ENCODE peak calls at places on chromosomes 7 and 10, in five cellular contexts. One of them, this sample, is unnamed.

GRCh38 chr10:71234970-71235681 is 22.8 kb downstream of the UNC5B start:
- DNase-seq in HL-60: no peak
- DNase-seq in heart right ventricle: peak; percentile 70
- DNase-seq in right atrium auricular region: peak; percentile 88
- DNase-seq in hepatocyte: peak; percentile 82
- DNase-seq in this sample: peak; percentile 44

GRCh38 chr10:23139677-23140076 is 44.3 kb downstream of the MSRB2 start:
- DNase-seq in hepatocyte: no peak
- DNase-seq in right atrium auricular region: no peak
- DNase-seq in heart right ventricle: no peak
- DNase-seq in HL-60: no peak
- DNase-seq in this sample: no peak

GRCh38 chr10:110803830-110804338 is 67.8 kb upstream of the PDCD4 start:
- DNase-seq in right atrium auricular region: no peak
- DNase-seq in hepatocyte: peak; percentile 78
- DNase-seq in HL-60: peak; percentile 25
- DNase-seq in heart right ventricle: peak; percentile 35
- DNase-seq in this sample: no peak

GRCh38 chr10:110171032-110171431 is 36.4 kb upstream of the MXI1 start:
- DNase-seq in right atrium auricular region: no peak
- DNase-seq in hepatocyte: no peak
- DNase-seq in HL-60: no peak
- DNase-seq in heart right ventricle: no peak
- DNase-seq in this sample: no peak

GRCh38 chr7:31917256-31917655 is 153.0 kb downstream of the PDE1C start:
- DNase-seq in HL-60: no peak
- DNase-seq in right atrium auricular region: no peak
- DNase-seq in hepatocyte: no peak
- DNase-seq in heart right ventricle: no peak
- DNase-seq in this sample: no peak

GRCh38 chr7:127619681-127620405 is 1.9 kb upstream of the PAX4 start:
- DNase-seq in hepatocyte: no peak
- DNase-seq in heart right ventricle: no peak
- DNase-seq in HL-60: no peak
- DNase-seq in right atrium auricular region: no peak
- DNase-seq in this sample: no peak

GRCh38 chr7:95589031-95589430 is 7.3 kb downstream of the PDK4 start:
- DNase-seq in hepatocyte: no peak
- DNase-seq in right atrium auricular region: no peak
- DNase-seq in HL-60: no peak
- DNase-seq in heart right ventricle: no peak
- DNase-seq in this sample: no peak

GRCh38 chr10:23293145-23293724 is 51.4 kb downstream of the C10orf67 start:
- DNase-seq in hepatocyte: peak; percentile 59
- DNase-seq in heart right ventricle: no peak
- DNase-seq in right atrium auricular region: no peak
- DNase-seq in HL-60: peak; percentile 13
- DNase-seq in this sample: no peak

GRCh38 chr7:143373255-143373794 is 7.8 kb upstream of the ZYX start:
- DNase-seq in heart right ventricle: no peak
- DNase-seq in HL-60: no peak
- DNase-seq in right atrium auricular region: no peak
- DNase-seq in hepatocyte: no peak
- DNase-seq in this sample: no peak

GRCh38 chr10:76429331-76429625 is 997.9 kb downstream of the LRMDA start:
- DNase-seq in right atrium auricular region: no peak
- DNase-seq in HL-60: no peak
- DNase-seq in hepatocyte: no peak
- DNase-seq in heart right ventricle: no peak
- DNase-seq in this sample: no peak

GRCh38 chr10:76303682-76304316 is 872.4 kb downstream of the LRMDA start:
- DNase-seq in hepatocyte: peak; percentile 89
- DNase-seq in HL-60: peak; percentile 63
- DNase-seq in right atrium auricular region: peak; percentile 80
- DNase-seq in heart right ventricle: peak; percentile 59
- DNase-seq in this sample: peak; percentile 63

GRCh38 chr10:79113827-79114226 is 45.1 kb downstream of the ZMIZ1 start:
- DNase-seq in heart right ventricle: no peak
- DNase-seq in right atrium auricular region: no peak
- DNase-seq in HL-60: no peak
- DNase-seq in hepatocyte: no peak
- DNase-seq in this sample: no peak

GRCh38 chr10:17429490-17429889 is 24.9 kb downstream of the ST8SIA6 start:
- DNase-seq in hepatocyte: no peak
- DNase-seq in right atrium auricular region: no peak
- DNase-seq in HL-60: no peak
- DNase-seq in heart right ventricle: no peak
- DNase-seq in this sample: no peak

GRCh38 chr7:84638339-84638697 is 443.7 kb upstream of the SEMA3A start:
- DNase-seq in hepatocyte: no peak
- DNase-seq in heart right ventricle: no peak
- DNase-seq in HL-60: no peak
- DNase-seq in right atrium auricular region: no peak
- DNase-seq in this sample: no peak

GRCh38 chr10:107585630-107586029 is 421.1 kb upstream of the SORCS1 start:
- DNase-seq in right atrium auricular region: no peak
- DNase-seq in HL-60: peak; percentile 69
- DNase-seq in hepatocyte: no peak
- DNase-seq in heart right ventricle: no peak
- DNase-seq in this sample: no peak

GRCh38 chr10:69411476-69411875 is 5.2 kb downstream of the TACR2 start:
- DNase-seq in hepatocyte: no peak
- DNase-seq in right atrium auricular region: no peak
- DNase-seq in HL-60: no peak
- DNase-seq in heart right ventricle: no peak
- DNase-seq in this sample: no peak

GRCh38 chr7:104548861-104549260 is 220.5 kb downstream of the LHFPL3 start:
- DNase-seq in heart right ventricle: no peak
- DNase-seq in HL-60: no peak
- DNase-seq in right atrium auricular region: no peak
- DNase-seq in hepatocyte: peak; percentile 8
- DNase-seq in this sample: no peak

GRCh38 chr7:15007507-15007906 is 105.0 kb upstream of the DGKB start:
- DNase-seq in HL-60: no peak
- DNase-seq in right atrium auricular region: no peak
- DNase-seq in heart right ventricle: no peak
- DNase-seq in hepatocyte: peak; percentile 26
- DNase-seq in this sample: no peak

GRCh38 chr10:99394761-99395386 is 35.5 kb downstream of the GOT1 start:
- DNase-seq in right atrium auricular region: peak; percentile 46
- DNase-seq in hepatocyte: no peak
- DNase-seq in HL-60: no peak
- DNase-seq in heart right ventricle: no peak
- DNase-seq in this sample: no peak

GRCh38 chr10:78986419-78986818 is 82.3 kb upstream of the ZMIZ1 start:
- DNase-seq in HL-60: no peak
- DNase-seq in hepatocyte: no peak
- DNase-seq in right atrium auricular region: no peak
- DNase-seq in heart right ventricle: no peak
- DNase-seq in this sample: no peak

GRCh38 chr10:92121686-92122492 is 169.0 kb downstream of the CPEB3 start:
- DNase-seq in heart right ventricle: no peak
- DNase-seq in HL-60: no peak
- DNase-seq in right atrium auricular region: no peak
- DNase-seq in hepatocyte: no peak
- DNase-seq in this sample: no peak

GRCh38 chr10:114356786-114357588 is 47.3 kb downstream of the AFAP1L2 start:
- DNase-seq in right atrium auricular region: no peak
- DNase-seq in hepatocyte: no peak
- DNase-seq in HL-60: no peak
- DNase-seq in heart right ventricle: no peak
- DNase-seq in this sample: no peak

GRCh38 chr10:86974484-86974883 is 6.2 kb downstream of the ADIRF start:
- DNase-seq in HL-60: no peak
- DNase-seq in right atrium auricular region: no peak
- DNase-seq in hepatocyte: peak; percentile 8
- DNase-seq in heart right ventricle: no peak
- DNase-seq in this sample: no peak
- H3K27ac ChIP-seq in HL-60: no peak overlapping the region
- H3K27ac ChIP-seq in right atrium auricular region: no peak overlapping the region
- H3K27ac ChIP-seq in hepatocyte: peak overlapping the region; percentile 51
- H3K27ac ChIP-seq in heart right ventricle: peak overlapping the region; percentile 15
- H3K27ac ChIP-seq in this sample: no peak overlapping the region

GRCh38 chr10:104317195-104318095 is 20.8 kb downstream of the ITPRIP start:
- DNase-seq in HL-60: no peak
- DNase-seq in hepatocyte: peak; percentile 39
- DNase-seq in right atrium auricular region: no peak
- DNase-seq in heart right ventricle: no peak
- DNase-seq in this sample: no peak
- H3K27ac ChIP-seq in HL-60: no peak overlapping the region
- H3K27ac ChIP-seq in hepatocyte: peak overlapping the region; percentile 9
- H3K27ac ChIP-seq in right atrium auricular region: peak overlapping the region; percentile 100
- H3K27ac ChIP-seq in heart right ventricle: peak overlapping the region; percentile 99
- H3K27ac ChIP-seq in this sample: no peak overlapping the region

GRCh38 chr10:117345143-117345542 is 30.1 kb downstream of the PDZD8 start:
- DNase-seq in heart right ventricle: no peak
- DNase-seq in HL-60: no peak
- DNase-seq in hepatocyte: no peak
- DNase-seq in right atrium auricular region: no peak
- DNase-seq in this sample: no peak
- H3K27ac ChIP-seq in heart right ventricle: no peak overlapping the region
- H3K27ac ChIP-seq in HL-60: no peak overlapping the region
- H3K27ac ChIP-seq in hepatocyte: peak overlapping the region; percentile 32
- H3K27ac ChIP-seq in right atrium auricular region: no peak overlapping the region
- H3K27ac ChIP-seq in this sample: no peak overlapping the region

GRCh38 chr10:32954080-32954479 is 4.0 kb downstream of the ITGB1 start:
- DNase-seq in hepatocyte: no peak
- DNase-seq in right atrium auricular region: no peak
- DNase-seq in HL-60: no peak
- DNase-seq in heart right ventricle: no peak
- DNase-seq in this sample: no peak
- H3K27ac ChIP-seq in hepatocyte: no peak overlapping the region
- H3K27ac ChIP-seq in right atrium auricular region: peak overlapping the region; percentile 98
- H3K27ac ChIP-seq in HL-60: no peak overlapping the region
- H3K27ac ChIP-seq in heart right ventricle: peak overlapping the region; percentile 100
- H3K27ac ChIP-seq in this sample: peak overlapping the region; percentile 18